ENCODE peak calls at places on chromosome 22, in ten cellular contexts. N, R, W, M, Z, I, T, U, J and D are unnamed samples.

GRCh38 chr22:47189056-47189916 is 426.8 kb downstream of the TBC1D22A start:
- DNase-seq in N (no peak), R (no peak), W (no peak), M (no peak), Z (no peak), I (no peak), T (no peak), U (no peak), J (no peak), D (no peak)

GRCh38 chr22:26805131-26805530 is 147.7 kb downstream of the MIAT start:
- DNase-seq in N (no peak), R (no peak), W (peak; percentile 46), M (no peak), Z (no peak), I (no peak), T (no peak), U (no peak), J (no peak), D (no peak)

GRCh38 chr22:38706101-38706884 is 549 bp downstream of the GTPBP1 start:
- DNase-seq in N (peak; percentile 14), R (peak; percentile 34), W (peak; percentile 50), M (peak; percentile 26), Z (no peak), I (no peak), T (no peak), U (no peak), J (peak; percentile 36), D (peak; percentile 43)

GRCh38 chr22:40635008-40635939 is 1.2 kb downstream of the MRTFA start:
- DNase-seq in N (no peak), R (no peak), W (no peak), M (no peak), Z (no peak), I (no peak), T (no peak), U (no peak), J (peak; percentile 52), D (no peak)

GRCh38 chr22:25393121-25393805 is 171.2 kb upstream of the GRK3 start:
- DNase-seq in N (no peak), R (no peak), W (no peak), M (no peak), Z (no peak), I (no peak), T (no peak), U (no peak), J (no peak), D (peak; percentile 64)

GRCh38 chr22:20526628-20527355 is 19.4 kb downstream of the MED15 start:
- DNase-seq in N (no peak), R (no peak), W (peak; percentile 67), M (no peak), Z (no peak), I (no peak), T (no peak), U (no peak), J (peak; percentile 75), D (peak; percentile 47)

GRCh38 chr22:21932347-21932746 is 20.3 kb downstream of the PPM1F start:
- DNase-seq in N (no peak), R (no peak), W (no peak), M (no peak), Z (no peak), I (no peak), T (no peak), U (no peak), J (no peak), D (no peak)

GRCh38 chr22:26516503-26516902 is 4.2 kb upstream of the TFIP11 start:
- DNase-seq in N (no peak), R (no peak), W (no peak), M (no peak), Z (no peak), I (no peak), T (no peak), U (no peak), J (no peak), D (no peak)

GRCh38 chr22:39277135-39277607 is 32.4 kb upstream of the PDGFB start:
- DNase-seq in N (no peak), R (no peak), W (no peak), M (no peak), Z (no peak), I (no peak), T (no peak), U (no peak), J (peak; percentile 53), D (peak; percentile 38)

GRCh38 chr22:31838917-31839316 is 85.1 kb downstream of the DEPDC5 start:
- DNase-seq in N (no peak), R (no peak), W (no peak), M (no peak), Z (no peak), I (no peak), T (no peak), U (no peak), J (no peak), D (no peak)

GRCh38 chr22:22060200-22061084 is 77.9 kb upstream of the TOP3B start:
- DNase-seq in N (peak; percentile 30), R (no peak), W (peak; percentile 38), M (peak; percentile 9), Z (no peak), I (peak; percentile 61), T (peak; percentile 61), U (no peak), J (peak; percentile 36), D (peak; percentile 63)

GRCh38 chr22:36301851-36302250 is 48.9 kb downstream of the APOL1 start:
- DNase-seq in N (no peak), R (no peak), W (no peak), M (no peak), Z (no peak), I (no peak), T (no peak), U (no peak), J (peak; percentile 19), D (no peak)

GRCh38 chr22:45818130-45819085 is 146.8 kb downstream of the ATXN10 start:
- DNase-seq in N (no peak), R (no peak), W (no peak), M (no peak), Z (no peak), I (peak; percentile 62), T (no peak), U (no peak), J (no peak), D (no peak)

GRCh38 chr22:27816552-27816951 is 15.0 kb upstream of the MN1 start:
- DNase-seq in N (no peak), R (no peak), W (no peak), M (no peak), Z (no peak), I (no peak), T (no peak), U (no peak), J (no peak), D (no peak)

GRCh38 chr22:50735739-50736030 is 2.3 kb upstream of the ACR start:
- DNase-seq in N (no peak), R (no peak), W (no peak), M (no peak), Z (no peak), I (no peak), T (no peak), U (no peak), J (no peak), D (no peak)

GRCh38 chr22:45764051-45764450 is 92.4 kb downstream of the ATXN10 start:
- DNase-seq in N (no peak), R (no peak), W (no peak), M (no peak), Z (no peak), I (no peak), T (no peak), U (no peak), J (no peak), D (no peak)

GRCh38 chr22:44074286-44074984 is 50.3 kb downstream of the PARVB start:
- DNase-seq in N (no peak), R (no peak), W (no peak), M (no peak), Z (no peak), I (no peak), T (no peak), U (no peak), J (no peak), D (no peak)

GRCh38 chr22:31944700-31945477 is 554 bp downstream of the YWHAH start:
- DNase-seq in N (peak; percentile 10), R (peak; percentile 36), W (peak; percentile 35), M (peak; percentile 49), Z (no peak), I (no peak), T (peak; percentile 17), U (no peak), J (no peak), D (no peak)